ENCODE peak calls at places on chromosomes 4 and X, in four cellular contexts. R is sciatic nerve, C is endodermal cell, X is astrocyte of the cerebellum. D is an unnamed sample.

GRCh38 chrX:10726647-10727046 is 106.3 kb upstream of the MID1 start:
- DNase-seq in X (peak), R (no peak), C (no peak), D (peak)

GRCh38 chr4:55851885-55852284 is 1.6 kb upstream of the EXOC1 start:
- DNase-seq in C (peak), R (no peak), X (no peak), D (no peak)

GRCh38 chrX:147119088-147119487 is 304.5 kb upstream of the CXorf51A start:
- DNase-seq in X (no peak), R (no peak), C (no peak), D (no peak)

GRCh38 chrX:65607070-65607742 is 60.2 kb upstream of the MSN start:
- DNase-seq in C (no peak), X (no peak), R (no peak), D (no peak)

GRCh38 chr4:155161357-155161756 is 47.1 kb upstream of the NPY2R start:
- DNase-seq in C (no peak), X (no peak), R (no peak), D (no peak)

GRCh38 chr4:106809083-106809482 is 227.0 kb downstream of the DKK2 start:
- DNase-seq in R (no peak), C (no peak), X (peak), D (peak)

GRCh38 chr4:128332086-128332485 is 44.5 kb upstream of the PGRMC2 start:
- DNase-seq in C (no peak), R (no peak), X (no peak), D (no peak)

GRCh38 chrX:132375941-132376340 is 112.9 kb downstream of the MBNL3 start:
- DNase-seq in X (no peak), C (no peak), R (no peak), D (no peak)

GRCh38 chrX:1434871-1435240 is 17.9 kb downstream of the ASMTL start:
- DNase-seq in C (no peak), R (peak), X (no peak), D (no peak)

GRCh38 chr4:150033937-150034336 is 44.3 kb upstream of the DCLK2 start:
- DNase-seq in C (no peak), R (no peak), X (peak), D (no peak)

GRCh38 chrX:24204958-24205357 is 55.4 kb downstream of the ZFX start:
- DNase-seq in R (no peak), X (no peak), C (no peak), D (no peak)

GRCh38 chr4:186134254-186134653 is 29.8 kb downstream of the FAM149A start:
- DNase-seq in X (no peak), R (no peak), C (no peak), D (no peak)

GRCh38 chrX:22118161-22118830 is 86.2 kb downstream of the PHEX start:
- DNase-seq in C (no peak), R (no peak), X (no peak), D (no peak)

GRCh38 chr4:1532549-1533395 is 126.5 kb upstream of the NKX1-1 start:
- DNase-seq in C (no peak), R (no peak), X (no peak), D (no peak)

GRCh38 chr4:727576-727975 is 21.9 kb downstream of the PCGF3 start:
- DNase-seq in R (no peak), C (no peak), X (no peak), D (no peak)

GRCh38 chr4:74758521-74758920 is 35.8 kb downstream of the BTC start:
- DNase-seq in R (no peak), C (no peak), X (no peak), D (no peak)